ENCODE peak calls at places on chromosome 2, in five cellular contexts. B is breast epithelium; Y is iris pigment epithelial cell; Q is stimulated activated CD8-positive, alpha-beta memory T cell treated with anti-CD3 and anti-CD28 coated beads, Interleukin-15, amount 100 ng/mL, for 24 hours; M is Caki2. H is an unnamed sample.

GRCh38 chr2:2107627-2108026 is 223.4 kb downstream of the MYT1L start:
- DNase-seq in Q (no peak), M (no peak), B (no peak), Y (no peak), H (no peak)

GRCh38 chr2:42133771-42134195 is 35.4 kb upstream of the EML4 start:
- DNase-seq in Y (no peak), B (no peak), Q (no peak), M (no peak), H (no peak)

GRCh38 chr2:219022616-219023015 is 18.7 kb downstream of the CFAP65 start:
- DNase-seq in B (no peak), M (no peak), Y (no peak), Q (no peak), H (no peak)

GRCh38 chr2:191636235-191636543 is 41.7 kb upstream of the NABP1 start:
- DNase-seq in M (no peak), Q (no peak), Y (peak; percentile 85), B (no peak), H (no peak)

GRCh38 chr2:241670333-241671110 is 16.1 kb downstream of the DTYMK start:
- DNase-seq in Q (no peak), Y (no peak), M (no peak), B (no peak), H (no peak)

GRCh38 chr2:37855283-37856041 is 69.6 kb upstream of the RMDN2 start:
- DNase-seq in B (no peak), Y (peak; percentile 20), M (no peak), Q (no peak), H (no peak)

GRCh38 chr2:27961997-27962396 is 71.5 kb downstream of the BABAM2 start:
- DNase-seq in Q (no peak), Y (peak; percentile 78), B (no peak), M (no peak), H (no peak)

GRCh38 chr2:12047761-12048160 is 301.3 kb downstream of the LPIN1 start:
- DNase-seq in M (no peak), B (no peak), Q (no peak), Y (no peak), H (no peak)

H was measured in activated naive CD4-positive, alpha-beta T cell.